ENCODE peak calls at places on chromosomes 6 and 20, in nine cellular contexts. Q, Y, B, S, R, T, D, G and W are unnamed samples.

GRCh38 chr6:118799826-118800225 is 94.1 kb upstream of the ASF1A start:
- DNase-seq in Y (no peak), R (no peak), S (no peak), G (no peak), D (no peak), T (no peak), Q (no peak), B (no peak), W (no peak)

GRCh38 chr6:73180718-73181619 is 44.3 kb downstream of the KHDC1L start:
- DNase-seq in R (peak), S (peak), Y (no peak), G (peak), B (peak), Q (peak), D (no peak), T (peak), W (peak)

GRCh38 chr6:20724443-20724842 is 190.2 kb downstream of the CDKAL1 start:
- DNase-seq in S (peak), D (no peak), Q (no peak), T (no peak), Y (no peak), R (no peak), B (no peak), G (peak), W (no peak)

GRCh38 chr20:6708010-6708409 is 59.5 kb upstream of the BMP2 start:
- DNase-seq in T (peak), Y (peak), S (no peak), B (no peak), G (peak), R (no peak), Q (peak), D (no peak), W (no peak)

GRCh38 chr20:46305331-46305972 is 2.8 kb downstream of the CDH22 start:
- DNase-seq in S (no peak), Q (no peak), R (no peak), B (no peak), G (no peak), T (no peak), D (no peak), Y (no peak), W (no peak)

GRCh38 chr6:143743256-143744166 is 65.7 kb downstream of the PHACTR2 start:
- DNase-seq in S (peak), G (peak), Q (no peak), T (no peak), Y (peak), R (no peak), B (no peak), D (no peak), W (no peak)

GRCh38 chr20:44706371-44707258 is 8.6 kb upstream of the CCN5 start:
- DNase-seq in S (no peak), T (no peak), Q (no peak), R (no peak), G (no peak), D (peak), Y (peak), B (no peak), W (no peak)

GRCh38 chr20:11845311-11845710 is 72.4 kb upstream of the BTBD3 start:
- DNase-seq in D (no peak), Y (no peak), S (no peak), T (no peak), Q (no peak), G (no peak), R (no peak), B (no peak), W (no peak)

GRCh38 chr6:18141805-18142590 is 12.9 kb downstream of the TPMT start:
- DNase-seq in G (peak), T (no peak), Y (no peak), R (no peak), D (no peak), S (no peak), Q (no peak), B (peak), W (no peak)

GRCh38 chr6:168699631-168700315 is 258.8 kb downstream of the SMOC2 start:
- DNase-seq in Y (peak), R (no peak), D (peak), S (no peak), Q (no peak), T (no peak), B (no peak), G (no peak), W (no peak)

DNA sequence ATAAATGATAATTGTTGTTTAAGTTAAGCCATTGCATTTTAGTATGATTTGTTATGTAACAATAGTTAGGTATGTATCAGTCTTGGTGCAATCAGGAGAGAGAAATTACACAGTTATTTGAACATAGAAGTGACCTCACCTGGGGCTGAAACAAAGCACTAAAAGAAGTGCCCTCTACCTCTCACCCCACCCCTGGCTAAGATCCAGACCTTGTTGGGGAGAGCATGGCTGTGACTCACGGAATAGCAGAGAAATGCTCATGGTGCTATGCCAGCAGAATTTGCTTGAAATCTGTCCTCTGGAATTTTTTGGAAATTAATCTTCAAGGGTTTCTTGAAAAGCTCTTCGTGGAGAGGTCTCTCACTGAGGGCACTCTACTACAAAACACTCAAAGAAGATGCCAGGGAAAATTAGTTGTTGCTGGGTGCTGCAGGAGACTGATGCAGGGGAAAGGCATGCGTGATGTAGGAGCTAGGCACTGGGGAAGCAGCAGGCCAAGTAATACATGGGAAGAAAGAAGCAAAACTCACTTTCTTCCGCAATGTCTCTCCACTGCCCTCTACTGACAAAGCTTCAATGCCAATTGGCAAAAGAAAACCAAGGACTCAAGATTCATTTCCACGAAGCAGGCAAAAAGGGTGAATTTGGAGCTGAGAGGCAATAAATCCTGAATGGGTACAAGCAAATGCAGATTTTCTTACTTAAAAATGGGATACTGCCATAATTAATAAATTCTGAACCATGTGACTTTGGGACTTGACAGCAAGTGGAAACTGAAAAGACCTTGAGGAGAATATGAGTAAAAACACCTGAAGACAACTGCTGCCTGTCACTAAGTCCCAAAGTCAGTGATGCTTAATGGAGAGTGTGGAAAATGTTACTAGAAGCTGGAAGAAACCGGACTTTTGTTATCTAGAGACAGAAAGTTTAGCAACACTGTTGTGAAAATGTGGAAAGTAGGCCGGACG is 136.3 kb upstream of the ZNF184 start:
- DNase-seq in R (peak), T (no peak), S (peak), B (peak), Q (no peak), Y (no peak), G (peak), D (no peak), W (peak)
- TF ChIP-seq CTCF in R (peak), T (peak), S (peak), B (peak), Q (peak), Y (no peak), G (peak), D (no peak), W (peak)

DNA sequence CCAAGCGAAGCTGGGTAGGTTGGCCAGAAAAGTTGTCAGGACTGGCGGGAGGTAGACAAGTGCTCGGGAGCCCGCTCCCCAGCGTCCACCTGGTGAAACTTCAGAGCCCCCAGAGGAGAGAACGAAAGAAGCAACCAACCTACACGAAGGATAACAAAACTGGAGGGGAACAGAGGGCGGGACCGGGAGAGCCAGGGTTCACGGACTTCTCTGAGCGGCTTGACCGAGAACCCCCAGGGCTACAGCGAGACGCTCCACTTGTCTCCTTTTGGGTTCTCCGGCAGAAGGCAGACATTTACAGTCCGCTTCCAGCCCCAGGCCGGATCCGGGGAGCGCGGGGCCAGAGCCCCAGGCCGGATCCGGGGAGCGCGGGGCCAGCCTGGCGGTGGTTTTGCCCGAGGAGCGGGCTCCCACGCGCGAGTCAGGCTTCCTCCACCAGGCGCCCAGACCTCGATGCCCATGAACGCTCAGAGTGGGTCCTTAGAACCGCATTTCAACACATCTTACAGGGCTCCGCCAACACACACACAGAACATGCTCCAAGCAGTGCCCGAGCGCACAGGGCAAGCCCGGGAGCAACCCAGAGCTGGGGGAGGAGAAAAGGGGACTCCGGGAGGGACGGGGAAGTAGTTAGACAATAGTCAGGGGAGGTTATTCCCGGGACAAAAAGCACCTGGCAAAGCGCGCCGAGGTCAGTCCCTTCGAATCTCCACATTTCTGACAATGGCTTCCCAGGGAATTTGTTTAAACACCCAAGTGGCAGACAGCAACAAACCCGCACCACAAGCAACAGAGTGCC is 1.1 kb downstream of the PTPRK start:
- DNase-seq in T (no peak), Q (no peak), Y (peak), G (peak), R (peak), D (peak), S (peak), B (peak), W (peak)
- TF ChIP-seq CTCF in T (peak), Q (peak), Y (no peak), G (peak), R (no peak), D (no peak), S (peak), B (peak), W (no peak)

GRCh38 chr6:88157106-88157505 is 9.0 kb downstream of the CNR1 start:
- DNase-seq in Q (no peak), B (no peak), T (no peak), D (no peak), R (no peak), G (no peak), Y (no peak), S (peak), W (no peak)
- TF ChIP-seq CTCF in Q (no peak), B (peak), T (no peak), D (no peak), R (no peak), G (peak), Y (no peak), S (peak), W (peak)

GRCh38 chr6:110283657-110284056 is 74.5 kb downstream of the METTL24 start:
- DNase-seq in R (no peak), S (no peak), B (no peak), Y (no peak), Q (no peak), G (no peak), D (no peak), T (no peak), W (no peak)

GRCh38 chr6:110287462-110288341 is 70.4 kb downstream of the METTL24 start:
- DNase-seq in S (no peak), G (no peak), R (no peak), D (no peak), T (no peak), Q (no peak), B (no peak), Y (no peak), W (no peak)

GRCh38 chr6:110284877-110285276 is 73.3 kb downstream of the METTL24 start:
- DNase-seq in Y (no peak), Q (no peak), T (no peak), D (no peak), R (no peak), B (no peak), G (no peak), S (no peak), W (no peak)

GRCh38 chr6:110285306-110286060 is 72.7 kb downstream of the METTL24 start:
- DNase-seq in D (no peak), B (no peak), Y (no peak), G (no peak), Q (no peak), S (peak), R (peak), T (no peak), W (no peak)

DNA sequence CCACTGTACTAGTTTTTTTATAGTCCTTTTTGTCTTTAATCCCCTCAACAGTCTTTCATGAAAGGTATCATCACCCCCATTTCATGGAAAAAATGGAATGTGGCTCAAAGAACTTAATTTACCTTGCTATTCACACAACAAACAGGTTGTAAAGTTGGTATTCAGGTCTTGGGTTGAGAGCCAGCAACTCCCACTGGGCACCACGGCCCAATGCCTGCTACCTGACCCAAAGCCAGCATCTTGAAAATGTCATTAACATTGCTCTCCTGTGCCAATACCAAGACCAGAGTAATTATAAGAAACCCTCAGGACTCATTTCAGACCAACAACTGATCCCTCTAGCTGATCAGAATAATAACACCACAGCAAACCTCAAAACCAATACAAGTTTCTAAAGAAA is 75.7 kb downstream of the METTL24 start:
- DNase-seq in G (no peak), T (no peak), S (no peak), B (no peak), R (no peak), Q (no peak), D (no peak), Y (no peak), W (no peak)
- TF ChIP-seq CTCF in G (no peak), T (no peak), S (no peak), B (no peak), R (no peak), Q (no peak), D (no peak), Y (no peak), W (no peak)

DNA sequence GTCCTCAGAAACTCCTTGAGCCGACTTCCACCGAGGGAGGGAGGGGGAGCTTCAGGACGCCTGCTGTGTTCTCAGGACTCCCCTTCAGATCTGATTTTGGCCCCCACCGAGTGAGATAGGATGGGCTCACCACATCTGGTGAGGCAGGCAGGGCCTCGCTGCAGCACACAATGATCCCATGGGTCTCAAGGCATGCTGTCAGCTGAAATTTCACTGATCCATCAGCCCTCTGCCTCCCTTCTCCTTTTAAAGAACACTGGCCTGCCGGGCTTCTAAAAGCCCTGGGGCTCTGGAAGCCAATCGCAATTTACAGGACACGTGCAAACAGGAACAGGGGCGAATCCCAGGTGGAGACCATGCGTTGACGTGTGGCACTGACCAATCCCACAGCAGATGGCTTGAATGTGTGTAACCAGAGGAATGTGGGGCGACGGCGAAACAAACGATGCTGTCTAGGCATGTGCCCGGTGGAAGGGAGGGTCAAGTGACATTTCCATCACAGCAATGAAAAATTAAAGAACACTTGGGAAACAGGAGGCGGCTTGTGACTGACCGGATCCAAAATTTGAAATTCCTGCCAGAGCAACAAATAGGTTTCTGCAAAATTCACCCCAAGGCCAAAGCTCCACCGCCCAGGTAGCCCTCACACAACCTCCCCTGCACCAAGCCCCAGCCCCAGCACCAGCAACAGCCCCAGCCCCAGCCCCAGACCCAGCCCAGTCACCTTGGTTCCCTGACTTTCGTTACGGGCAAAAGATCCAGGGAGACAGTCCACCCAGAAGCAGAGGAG is 167.1 kb upstream of the ZNF337 start:
- DNase-seq in S (peak), Y (no peak), G (peak), Q (no peak), R (no peak), T (no peak), D (no peak), B (no peak), W (no peak)
- TF ChIP-seq CTCF in S (no peak), Y (no peak), G (no peak), Q (no peak), R (no peak), T (no peak), D (no peak), B (no peak), W (no peak)

DNA sequence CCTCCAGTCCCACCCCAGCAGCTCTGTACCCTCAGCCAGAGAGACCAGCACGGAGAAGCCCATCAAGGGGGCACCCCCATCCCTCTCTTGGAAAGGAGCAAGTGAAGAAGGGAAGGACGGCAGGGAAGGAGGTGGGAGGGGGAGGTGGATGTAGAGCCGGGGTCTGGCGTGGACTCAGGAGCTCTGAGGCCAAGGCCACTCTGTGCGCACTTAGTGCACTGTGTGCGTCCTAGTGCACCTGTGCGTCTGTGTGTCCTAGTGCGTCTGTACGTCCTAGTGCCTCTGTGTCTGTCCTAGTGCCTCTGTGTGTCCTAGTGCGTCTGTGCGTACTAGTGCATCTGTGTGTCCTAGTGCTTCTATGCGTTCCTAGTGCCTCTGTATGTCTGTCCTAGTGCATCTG is 54.2 kb downstream of the DSTN start:
- DNase-seq in Y (peak), B (no peak), G (no peak), D (peak), S (no peak), T (no peak), R (no peak), Q (no peak), W (no peak)
- TF ChIP-seq CTCF in Y (no peak), B (no peak), G (no peak), D (no peak), S (no peak), T (no peak), R (no peak), Q (no peak), W (no peak)

GRCh38 chr20:13012886-13013285 is 4.1 kb downstream of the SPTLC3 start:
- DNase-seq in B (no peak), S (peak), T (no peak), Q (no peak), R (no peak), G (peak), Y (no peak), D (no peak), W (no peak)

GRCh38 chr20:13007596-13007995 is 1.2 kb upstream of the SPTLC3 start:
- DNase-seq in B (no peak), T (no peak), Q (no peak), S (no peak), G (no peak), D (no peak), Y (no peak), R (no peak), W (no peak)

GRCh38 chr20:13006825-13007224 is 1.9 kb upstream of the SPTLC3 start:
- DNase-seq in Y (no peak), D (no peak), B (no peak), T (no peak), R (no peak), G (no peak), S (no peak), Q (peak), W (no peak)

GRCh38 chr20:13009682-13010406 is 1.1 kb downstream of the SPTLC3 start:
- DNase-seq in S (no peak), T (peak), D (no peak), Q (peak), G (no peak), B (no peak), Y (peak), R (no peak), W (no peak)

GRCh38 chr20:13008761-13009681 is at the start of gene SPTLC3:
- DNase-seq in G (peak), Y (peak), B (no peak), S (peak), T (peak), D (peak), Q (peak), R (no peak), W (peak)
- TF ChIP-seq CTCF in G (no peak), Y (no peak), B (no peak), S (peak), T (peak), D (no peak), Q (no peak), R (peak), W (no peak)